ENCODE peak calls at places on chromosomes 16 and 17, in four cellular contexts. F is GM10248, T is fibroblast of pulmonary artery, M is AG04449. W is an unnamed sample.

GRCh38 chr17:38451840-38452529 is 23.7 kb downstream of the ARHGAP23 start:
- DNase-seq in F (no peak), T (peak), M (peak), W (no peak)

GRCh38 chr17:59506907-59507726 is 58.3 kb upstream of the DHX40 start:
- DNase-seq in F (no peak), T (no peak), M (no peak), W (no peak)

GRCh38 chr17:76869878-76870714 is 1.9 kb downstream of the MGAT5B start:
- DNase-seq in F (no peak), T (peak), M (no peak), W (no peak)

GRCh38 chr17:38449364-38449763 is 21.1 kb downstream of the ARHGAP23 start:
- DNase-seq in F (no peak), T (no peak), M (no peak), W (no peak)

GRCh38 chr16:89044394-89045180 is 49.1 kb upstream of the ACSF3 start:
- DNase-seq in F (no peak), T (no peak), M (no peak), W (no peak)

GRCh38 chr17:31487648-31488263 is 96.3 kb downstream of the RAB11FIP4 start:
- DNase-seq in F (peak), T (peak), M (no peak), W (peak)

GRCh38 chr16:57358527-57359095 is at the start of gene CCL22:
- DNase-seq in F (peak), T (no peak), M (no peak), W (peak)

GRCh38 chr17:60421273-60422161 is 772 bp upstream of the CHCT1 start:
- DNase-seq in F (peak), T (peak), M (no peak), W (peak)

GRCh38 chr17:76537578-76538280 is at the start of gene CYGB:
- DNase-seq in F (no peak), T (peak), M (no peak), W (no peak)

DNA sequence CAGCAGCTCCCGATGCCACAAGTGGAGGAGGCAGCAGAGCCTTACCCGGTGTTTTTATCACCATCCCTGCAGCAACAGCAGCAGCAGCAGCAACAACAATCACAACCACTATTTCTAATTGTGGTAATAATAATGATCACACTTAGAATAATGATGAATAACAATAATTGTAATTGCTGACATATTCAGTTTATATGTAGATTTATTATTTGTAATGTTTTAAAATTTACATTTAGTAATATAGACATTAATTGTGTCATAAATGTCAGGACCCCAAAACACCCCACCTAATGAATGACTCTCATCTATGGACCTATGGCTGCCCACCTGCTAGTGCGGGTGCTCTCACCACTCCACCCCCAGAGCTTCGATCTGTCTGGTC is 170.0 kb downstream of the AHSP start:
- DNase-seq in F (no peak), T (no peak), M (no peak), W (no peak)
- TF ChIP-seq CTCF in F (no peak), T (no peak), M (no peak), W (no peak)

DNA sequence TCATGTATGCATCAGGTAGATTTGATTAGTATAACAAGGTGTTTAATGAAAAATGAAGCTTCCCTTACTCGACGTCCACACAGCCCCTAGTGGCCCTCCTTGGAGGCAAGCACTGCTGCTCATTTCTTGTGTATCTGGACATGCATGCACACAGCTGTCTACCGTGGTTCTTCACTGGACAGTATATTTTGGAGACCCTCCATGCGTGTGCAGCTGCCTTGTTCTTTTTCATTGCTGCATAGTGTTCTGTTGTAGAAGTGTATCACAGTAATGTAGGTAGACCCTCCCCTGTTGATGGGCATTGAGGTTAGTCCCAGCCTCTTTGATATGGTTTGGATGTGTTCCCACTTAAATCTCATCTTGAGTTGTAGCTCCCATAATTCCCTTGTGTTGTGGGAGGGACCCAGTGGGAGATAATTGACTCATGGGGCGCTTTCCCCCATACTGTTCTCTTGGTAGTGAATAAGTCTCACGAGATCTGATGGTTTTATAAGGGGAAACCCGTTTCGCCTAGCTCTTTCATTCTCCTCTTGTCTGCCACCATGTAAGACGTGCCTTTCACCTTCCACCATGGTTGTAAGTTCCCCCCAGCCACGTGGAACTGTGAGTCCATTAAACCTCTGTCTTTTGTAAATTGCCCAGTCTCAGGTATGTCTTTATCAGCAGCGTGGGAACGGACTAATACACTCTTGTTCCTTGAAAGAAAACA is 6.3 kb downstream of the CMIP start:
- DNase-seq in F (no peak), T (no peak), M (no peak), W (no peak)
- TF ChIP-seq CTCF in F (no peak), T (no peak), M (no peak), W (no peak)

GRCh38 chr17:78923660-78924453 is 1.3 kb downstream of the TIMP2 start:
- DNase-seq in F (peak), T (no peak), M (no peak), W (peak)

GRCh38 chr17:78922876-78923498 is 2.2 kb downstream of the TIMP2 start:
- DNase-seq in F (no peak), T (no peak), M (no peak), W (no peak)

GRCh38 chr17:78925662-78926555 is 722 bp upstream of the TIMP2 start:
- DNase-seq in F (no peak), T (peak), M (no peak), W (no peak)

GRCh38 chr17:78924481-78925151 is 571 bp downstream of the TIMP2 start:
- DNase-seq in F (no peak), T (no peak), M (no peak), W (peak)

DNA sequence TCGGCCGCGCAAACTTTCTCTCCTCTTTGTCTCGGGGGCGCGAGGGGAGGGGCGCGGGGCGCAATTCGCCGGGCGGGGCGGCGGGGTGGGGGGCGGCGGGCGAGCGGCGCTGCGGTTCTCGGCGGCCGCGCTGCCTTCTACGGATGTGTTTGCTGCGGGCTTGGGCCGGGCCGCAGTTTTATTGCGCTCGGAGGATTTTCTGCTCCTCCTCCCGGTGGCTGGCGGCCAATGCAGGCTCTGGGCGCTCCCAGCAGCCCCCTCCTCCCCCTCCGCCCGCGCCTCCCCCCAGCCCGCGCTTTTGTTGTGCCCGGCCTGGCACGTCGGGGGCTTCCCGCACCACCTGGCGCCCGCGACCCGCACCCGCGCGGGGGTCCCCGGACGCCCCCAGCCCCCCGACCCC is at the start of gene TIMP2:
- DNase-seq in F (peak), T (peak), M (no peak), W (peak)
- TF ChIP-seq CTCF in F (peak), T (no peak), M (peak), W (no peak)

GRCh38 chr17:11871773-11872172 is 125.5 kb downstream of the ZNF18 start:
- DNase-seq in F (no peak), T (no peak), M (no peak), W (no peak)
- TF ChIP-seq CTCF in F (no peak), T (no peak), M (no peak), W (no peak)

GRCh38 chr16:85026696-85027095 is 899 bp upstream of the KIAA0513 start:
- DNase-seq in F (no peak), T (no peak), M (no peak), W (no peak)

GRCh38 chr16:85028638-85029412 is 1.2 kb downstream of the KIAA0513 start:
- DNase-seq in F (peak), T (no peak), M (no peak), W (peak)

GRCh38 chr16:85027968-85028637 is 508 bp downstream of the KIAA0513 start:
- DNase-seq in F (no peak), T (no peak), M (no peak), W (no peak)

GRCh38 chr16:85025781-85026653 is 1.6 kb upstream of the KIAA0513 start:
- DNase-seq in F (no peak), T (no peak), M (no peak), W (no peak)

GRCh38 chr16:85027349-85027967 is at the start of gene KIAA0513:
- DNase-seq in F (peak), T (peak), M (no peak), W (peak)
- TF ChIP-seq CTCF in F (peak), T (no peak), M (peak), W (peak)

GRCh38 chr17:9446528-9446927 is 129.1 kb downstream of the STX8 start:
- DNase-seq in F (no peak), T (peak), M (no peak), W (no peak)
- TF ChIP-seq CTCF in F (no peak), T (no peak), M (no peak), W (no peak)